ENCODE peak calls at places on chromosome 19, in five cellular contexts. Q is HCT116, F is thoracic aorta, O is fibroblast of pulmonary artery, E is right lobe of liver. C is an unnamed sample.

GRCh38 chr19:4976412-4977298 is 7.7 kb downstream of the KDM4B start:
- DNase-seq in Q (no peak), F (peak; percentile 59), O (peak; percentile 99), E (peak; percentile 80), C (peak; percentile 99)

GRCh38 chr19:33627526-33627925 is 5.8 kb downstream of the CHST8 start:
- DNase-seq in Q (no peak), F (no peak), O (no peak), E (no peak), C (no peak)

GRCh38 chr19:35262101-35262761 is 6.5 kb upstream of the USF2 start:
- DNase-seq in Q (no peak), F (no peak), O (no peak), E (no peak), C (no peak)

GRCh38 chr19:35712529-35712909 is 5.3 kb upstream of the KMT2B start:
- DNase-seq in Q (no peak), F (no peak), O (no peak), E (no peak), C (no peak)

GRCh38 chr19:55581145-55581827 is 638 bp upstream of the ZNF579 start:
- DNase-seq in Q (no peak), F (no peak), O (no peak), E (no peak), C (no peak)

GRCh38 chr19:34963531-34964406 is at the start of gene ZNF792:
- DNase-seq in Q (peak; percentile 16), F (no peak), O (peak; percentile 62), E (peak; percentile 76), C (peak; percentile 42)

GRCh38 chr19:7159105-7159933 is 89.8 kb downstream of the ZNF557 start:
- DNase-seq in Q (no peak), F (peak; percentile 79), O (peak; percentile 91), E (peak; percentile 26), C (peak; percentile 89)

GRCh38 chr19:22116760-22117159 is 64.5 kb downstream of the ZNF257 start:
- DNase-seq in Q (no peak), F (no peak), O (no peak), E (no peak), C (no peak)

GRCh38 chr19:40799558-40800338 is 757 bp downstream of the EGLN2 start:
- DNase-seq in Q (no peak), F (no peak), O (peak; percentile 53), E (peak; percentile 75), C (no peak)

GRCh38 chr19:45677351-45678230 is 9.6 kb downstream of the GIPR start:
- DNase-seq in Q (peak; percentile 99), F (no peak), O (peak; percentile 90), E (peak; percentile 68), C (peak; percentile 92)

GRCh38 chr19:39246951-39247669 is 1.5 kb downstream of the IFNL4 start:
- DNase-seq in Q (no peak), F (no peak), O (no peak), E (peak; percentile 57), C (peak; percentile 7)

GRCh38 chr19:32936065-32936464 is 35.7 kb downstream of the CEP89 start:
- DNase-seq in Q (no peak), F (no peak), O (no peak), E (no peak), C (no peak)

GRCh38 chr19:5941673-5942072 is 27.6 kb downstream of the CAPS start:
- DNase-seq in Q (no peak), F (no peak), O (no peak), E (peak; percentile 76), C (no peak)

GRCh38 chr19:50565984-50566903 is 2.0 kb downstream of the LRRC4B start:
- DNase-seq in Q (no peak), F (no peak), O (no peak), E (peak; percentile 43), C (no peak)

GRCh38 chr19:15419413-15420025 is 731 bp upstream of the AKAP8L start:
- DNase-seq in Q (no peak), F (no peak), O (peak; percentile 5), E (no peak), C (peak; percentile 28)

GRCh38 chr19:640156-640548 is 473 bp downstream of the FGF22 start:
- DNase-seq in Q (no peak), F (no peak), O (no peak), E (no peak), C (no peak)
- H3K4me3 ChIP-seq in Q (peak overlapping the region; percentile 31), F (peak overlapping the region; percentile 80), O (peak overlapping the region; percentile 28), E (peak overlapping the region; percentile 6), C (peak overlapping the region; percentile 3)

GRCh38 chr19:2062770-2063169 is 11.7 kb upstream of the MKNK2 start:
- DNase-seq in Q (no peak), F (no peak), O (no peak), E (no peak), C (no peak)

GRCh38 chr19:2061093-2061935 is 10.3 kb upstream of the MKNK2 start:
- DNase-seq in Q (peak; percentile 93), F (peak; percentile 99), O (peak; percentile 98), E (peak; percentile 99), C (peak; percentile 99)

GRCh38 chr19:2064395-2064787 is 13.3 kb upstream of the MKNK2 start:
- DNase-seq in Q (no peak), F (no peak), O (no peak), E (no peak), C (no peak)

GRCh38 chr19:2063824-2064223 is 12.8 kb upstream of the MKNK2 start:
- DNase-seq in Q (no peak), F (no peak), O (no peak), E (no peak), C (no peak)

DNA sequence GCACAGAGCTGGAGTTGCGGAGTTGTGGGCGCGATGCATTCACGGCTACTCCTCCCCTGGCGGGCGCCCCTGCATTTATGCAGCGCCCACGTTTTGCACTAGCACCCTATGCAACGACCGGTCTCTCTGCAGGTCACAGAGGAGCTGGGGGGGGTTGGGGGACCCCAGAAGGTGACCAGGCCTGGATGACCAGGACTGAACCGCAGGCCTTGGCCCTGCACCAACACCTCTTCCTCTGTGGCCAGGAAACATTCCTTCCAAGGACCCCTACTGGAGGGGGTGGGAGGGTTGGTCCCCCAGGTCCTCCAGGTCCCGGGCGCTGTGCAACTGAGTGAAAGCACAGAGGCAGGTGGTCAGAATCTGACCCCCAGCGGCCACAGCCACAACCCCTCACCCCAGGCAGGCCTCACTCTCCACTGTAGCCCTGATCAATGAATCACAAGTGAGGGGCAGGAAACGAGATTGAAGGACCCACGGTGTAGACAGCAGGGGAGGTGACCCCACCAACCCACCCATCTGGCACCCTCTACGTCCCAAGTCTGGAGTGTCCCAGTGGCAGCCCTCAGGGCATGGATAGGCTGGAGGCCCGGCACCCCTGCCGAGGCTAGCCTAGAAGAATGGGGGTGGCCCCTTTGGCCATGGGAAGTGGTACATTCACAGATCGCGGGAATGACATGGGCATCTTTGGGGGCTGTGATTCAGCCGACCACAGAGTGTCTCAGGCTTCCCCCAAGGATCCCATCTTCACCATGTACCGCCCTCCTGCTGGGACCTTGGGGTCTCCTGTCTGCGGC is 11.1 kb upstream of the MKNK2 start:
- DNase-seq in Q (no peak), F (no peak), O (no peak), E (no peak), C (no peak)
- TF ChIP-seq CTCF in Q (no peak), F (no peak), O (no peak), E (peak; percentile 13), C (no peak)

GRCh38 chr19:43923875-43924274 is 11.2 kb downstream of the ZNF45 start:
- DNase-seq in Q (no peak), F (no peak), O (no peak), E (no peak), C (no peak)
- H3K4me3 ChIP-seq in Q (no peak overlapping the region), F (no peak overlapping the region), O (no peak overlapping the region), E (no peak overlapping the region), C (no peak overlapping the region)

GRCh38 chr19:3526507-3527244 is 12.3 kb upstream of the TEKTIP1 start:
- DNase-seq in Q (no peak), F (no peak), O (no peak), E (no peak), C (no peak)
- TF ChIP-seq CTCF in Q (peak; percentile 8), F (no peak), O (no peak), E (no peak), C (peak; percentile 18)

GRCh38 chr19:54561840-54562239 is 11.8 kb upstream of the LILRA2 start:
- DNase-seq in Q (no peak), F (no peak), O (no peak), E (no peak), C (no peak)
- H3K4me3 ChIP-seq in Q (no peak overlapping the region), F (no peak overlapping the region), O (no peak overlapping the region), E (no peak overlapping the region), C (no peak overlapping the region)

DNA sequence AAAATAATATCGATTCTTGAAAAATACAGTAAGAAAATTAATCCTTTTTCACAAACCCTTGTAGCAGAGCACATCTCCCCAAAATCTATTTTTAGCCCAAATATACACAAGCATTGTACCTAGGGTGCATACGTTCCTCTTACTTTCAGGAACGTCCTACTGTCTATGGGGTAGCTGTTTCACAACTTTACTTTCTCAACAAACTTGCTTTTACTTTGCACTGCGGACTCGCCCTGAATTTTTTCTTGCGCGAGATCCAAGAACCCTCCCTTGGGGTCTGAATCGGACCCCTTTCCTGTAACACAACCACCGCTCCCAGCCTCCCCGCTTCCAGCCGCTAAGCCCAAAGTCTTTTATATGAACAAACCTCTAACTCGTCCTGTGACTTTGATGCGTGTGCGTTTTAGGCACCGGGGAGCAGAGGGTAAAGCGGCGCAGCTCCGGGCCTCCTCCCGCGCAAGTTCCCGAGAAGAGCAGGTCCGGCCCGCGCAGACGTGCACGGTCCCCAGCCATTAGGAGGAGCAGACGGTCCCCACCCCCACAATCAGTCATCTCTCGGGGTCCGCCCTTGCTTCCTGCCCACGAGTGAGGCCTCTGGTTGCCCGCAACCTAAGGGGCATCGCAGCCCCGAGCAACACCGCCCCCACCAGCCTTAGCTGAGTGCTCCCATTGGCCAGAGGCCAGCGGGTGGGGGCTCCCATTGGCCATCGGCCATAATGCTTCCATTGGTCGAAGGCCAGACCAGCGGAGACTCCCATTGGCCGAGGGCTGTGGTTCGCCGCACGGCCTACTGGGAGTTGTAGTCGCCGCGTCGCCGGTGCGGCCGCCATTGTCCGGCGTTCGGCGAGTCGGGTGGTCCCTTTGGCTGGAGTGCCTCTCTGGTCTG is at the start of gene ZNF8:
- DNase-seq in Q (peak; percentile 95), F (peak; percentile 89), O (peak; percentile 99), E (peak; percentile 97), C (peak; percentile 99)
- TF ChIP-seq CTCF in Q (no peak), F (no peak), O (no peak), E (peak; percentile 20), C (no peak)

DNA sequence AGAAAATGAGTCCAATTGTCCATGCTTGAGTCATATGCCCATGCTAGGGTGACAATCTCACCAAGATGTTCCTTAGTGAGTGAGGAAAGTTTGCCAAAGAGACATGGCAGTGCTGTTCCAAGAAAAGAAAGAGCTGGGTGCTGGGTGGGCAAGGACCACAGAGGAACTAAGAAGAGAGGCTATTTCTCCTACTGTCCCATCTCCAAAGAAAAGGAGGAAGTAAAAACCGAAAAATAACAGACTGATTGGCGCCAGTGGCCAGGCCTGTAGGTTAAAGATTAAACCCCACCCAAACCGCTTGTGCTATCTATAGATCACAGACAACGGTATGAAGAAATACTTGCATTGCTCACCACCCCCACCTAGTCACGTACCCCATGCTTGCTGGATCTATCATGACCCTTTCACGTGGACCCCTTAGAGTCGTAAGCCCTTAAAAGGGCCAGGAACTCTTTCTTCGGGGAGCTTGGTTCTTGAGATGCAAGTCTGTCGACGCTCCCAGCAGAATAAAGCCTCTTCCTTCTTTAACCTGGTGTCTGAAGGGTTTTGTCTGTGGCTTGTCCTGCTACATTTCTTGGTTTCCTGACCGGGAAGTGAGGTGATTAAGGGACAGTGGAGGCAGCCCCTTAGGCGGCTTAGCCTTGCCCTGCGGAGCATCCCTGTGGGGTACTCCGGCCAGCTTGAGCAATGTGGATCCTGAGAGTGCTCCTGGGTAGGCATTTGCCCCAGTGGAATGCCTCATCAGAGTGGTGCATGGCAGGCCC is 606.5 kb downstream of the UQCRFS1 start:
- DNase-seq in Q (no peak), F (no peak), O (no peak), E (no peak), C (no peak)
- H3K4me3 ChIP-seq in Q (no peak overlapping the region), F (no peak overlapping the region), O (no peak overlapping the region), E (no peak overlapping the region), C (no peak overlapping the region)

GRCh38 chr19:18069383-18069782 is 17.4 kb downstream of the IL12RB1 start:
- DNase-seq in Q (no peak), F (no peak), O (no peak), E (no peak), C (no peak)
- TF ChIP-seq CTCF in Q (no peak), F (no peak), O (no peak), E (no peak), C (no peak)

C was measured in cardiac fibroblast.